ENCODE peak calls at places on chromosomes 4 and X, in ten cellular contexts. B is hepatocyte, E is mammary epithelial cell, V is tibial artery, Z is pancreas, I is IMR-90, H is SK-N-SH, F is neural progenitor cell, D is upper lobe of right lung, M is cardiac muscle cell. O is an unnamed sample. For H3K4me1, the result is how much of the 10 kb centered on the place peaks cover.

GRCh38 chr4:76830612-76831474 is 67.1 kb downstream of the SOWAHB start:
- DNase-seq in M (peak), I (peak), F (peak), E (no peak), Z (peak), V (peak), D (no peak), B (peak), H (no peak), O (peak)

GRCh38 chr4:108264693-108265092 is 96.0 kb upstream of the LEF1 start:
- DNase-seq in I (no peak), Z (no peak), F (no peak), M (no peak), B (no peak), H (no peak), D (no peak), V (no peak), E (no peak), O (no peak)

GRCh38 chr4:186724861-186725419 is 1.3 kb upstream of the FAT1 start:
- DNase-seq in V (no peak), F (peak), B (peak), D (no peak), Z (no peak), I (peak), H (no peak), M (peak), E (peak), O (no peak)

GRCh38 chr4:17647176-17647806 is 32.9 kb downstream of the MED28 start:
- DNase-seq in Z (no peak), E (no peak), F (no peak), D (no peak), V (no peak), I (no peak), M (no peak), B (no peak), H (no peak), O (peak)

GRCh38 chr4:123037809-123038208 is 115.4 kb upstream of the NUDT6 start:
- DNase-seq in V (no peak), F (no peak), B (no peak), I (peak), H (no peak), E (no peak), D (no peak), M (peak), Z (no peak), O (no peak)

GRCh38 chrX:38666909-38667308 is 105.6 kb downstream of the TSPAN7 start:
- DNase-seq in M (no peak), E (no peak), F (no peak), B (no peak), I (no peak), D (no peak), H (no peak), Z (no peak), V (no peak), O (no peak)

GRCh38 chr4:25031077-25031606 is 396 bp upstream of the LGI2 start:
- DNase-seq in D (no peak), H (peak), M (peak), E (no peak), Z (peak), I (no peak), F (peak), V (peak), B (peak), O (no peak)

GRCh38 chr4:126539771-126540170 is 1093.0 kb upstream of the INTU start:
- DNase-seq in D (no peak), M (no peak), I (no peak), F (no peak), B (no peak), Z (no peak), V (no peak), H (no peak), E (no peak), O (no peak)

GRCh38 chrX:56788229-56788628 is 59.2 kb downstream of the NBDY start:
- DNase-seq in V (no peak), H (no peak), D (peak), Z (peak), B (no peak), F (no peak), M (no peak), E (no peak), I (peak), O (no peak)
- TF ChIP-seq CTCF in V (no peak), H (peak), D (no peak), Z (no peak), B (no peak), F (peak), M (no peak), E (no peak), I (peak), O (no peak)

GRCh38 chr4:168600796-168601583 is 104.1 kb downstream of the PALLD start:
- DNase-seq in M (no peak), D (no peak), F (no peak), V (no peak), H (no peak), E (peak), B (no peak), I (no peak), Z (no peak), O (no peak)
- H3K4me1 ChIP-seq in M (under half), D (under half), F (under half), V (under half), H (under half), E (under half), B (under half), I (under half), Z (under half), O (under half)

GRCh38 chr4:46937493-46937892 is 28.4 kb upstream of the COX7B2 start:
- DNase-seq in B (no peak), Z (no peak), D (no peak), V (no peak), M (peak), E (no peak), F (no peak), I (no peak), H (no peak), O (no peak)
- TF ChIP-seq CTCF in B (peak), Z (no peak), D (no peak), V (peak), M (peak), E (peak), F (peak), I (peak), H (peak), O (no peak)

DNA sequence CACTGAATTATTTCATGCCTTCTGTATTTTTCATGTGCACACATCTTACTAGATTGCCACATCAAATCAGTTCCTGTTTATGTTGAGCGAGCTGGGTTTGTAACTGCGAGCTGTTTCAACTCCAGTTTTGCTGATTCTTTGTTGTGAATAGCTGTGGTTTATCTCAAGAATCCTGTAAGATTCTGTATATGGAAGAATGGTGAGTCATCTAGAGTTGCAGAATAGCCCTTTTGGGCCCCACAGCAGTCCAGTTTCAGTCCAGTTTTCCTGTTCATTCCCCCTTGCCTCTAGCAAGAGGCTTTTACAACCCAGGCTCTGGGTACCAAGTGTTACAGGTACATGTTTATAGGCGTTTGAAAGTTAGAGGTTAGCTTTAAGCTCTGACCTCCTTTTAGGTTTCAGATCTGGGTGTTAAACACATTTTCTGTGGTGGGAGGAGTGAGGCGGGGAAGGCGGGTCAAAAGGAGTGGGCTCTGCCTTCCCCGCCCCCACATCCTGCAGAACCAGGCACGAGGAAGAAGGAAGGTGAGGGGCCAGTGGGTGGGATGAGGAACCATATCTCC is 32.7 kb downstream of the TBC1D14 start:
- DNase-seq in D (no peak), F (no peak), E (peak), I (peak), B (peak), H (no peak), Z (no peak), V (no peak), M (peak), O (no peak)
- H3K4me1 ChIP-seq in D (half or more), F (half or more), E (under half), I (under half), B (under half), H (under half), Z (under half), V (under half), M (under half), O (half or more)

GRCh38 chrX:155094468-155095061 is 23.3 kb downstream of the BRCC3 start:
- DNase-seq in V (no peak), H (peak), D (no peak), F (peak), E (peak), B (peak), I (peak), M (peak), Z (no peak), O (no peak)
- TF ChIP-seq CTCF in V (peak), H (peak), D (peak), F (peak), E (peak), B (peak), I (peak), M (peak), Z (no peak), O (no peak)

DNA sequence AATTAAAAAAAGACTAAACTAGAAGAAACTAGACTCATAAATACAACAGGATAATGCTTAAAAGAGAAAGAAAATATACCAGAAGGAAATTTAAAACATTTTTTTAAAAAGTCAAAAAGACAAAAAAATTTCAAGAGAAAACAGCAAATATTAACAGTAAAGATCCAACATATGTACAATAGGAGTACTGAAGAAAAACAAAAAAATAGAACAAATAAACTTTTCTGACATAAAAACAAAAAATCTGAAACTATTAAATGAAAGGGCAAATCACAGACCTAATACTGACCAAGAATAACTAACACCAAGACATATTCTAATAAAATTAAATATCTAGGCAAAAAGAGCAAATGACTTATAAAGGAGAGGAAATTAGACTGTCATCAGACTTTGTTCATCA is 11.5 kb downstream of the DNAJB14 start:
- DNase-seq in H (no peak), Z (no peak), I (peak), E (no peak), V (no peak), B (no peak), D (no peak), F (no peak), M (no peak), O (no peak)
- H3K4me1 ChIP-seq in H (under half), Z (under half), I (under half), E (under half), V (under half), B (under half), D (under half), F (under half), M (under half), O (under half)

DNA sequence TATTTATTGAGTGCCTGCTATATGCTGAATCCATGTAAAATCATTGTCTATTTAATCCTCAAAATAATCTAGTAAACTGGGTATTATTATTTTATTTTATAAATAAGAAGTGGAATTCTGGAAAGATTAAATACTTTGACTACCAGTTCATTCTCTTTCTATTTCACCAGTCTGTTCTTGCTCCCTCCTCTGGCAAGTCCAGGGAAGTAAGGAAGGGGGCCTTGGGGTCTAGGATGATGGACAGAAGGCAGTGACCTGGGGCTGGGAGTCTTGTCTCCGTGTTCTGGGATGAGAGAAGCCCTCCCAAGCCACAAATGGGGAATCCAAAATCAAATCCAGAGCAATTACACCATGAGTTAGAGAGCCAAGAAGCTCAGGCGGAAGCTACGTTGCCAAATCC is 28.4 kb upstream of the PARM1 start:
- DNase-seq in F (no peak), E (no peak), D (no peak), M (no peak), I (no peak), Z (no peak), B (no peak), H (no peak), V (no peak), O (no peak)
- TF ChIP-seq CTCF in F (peak), E (no peak), D (no peak), M (no peak), I (no peak), Z (no peak), B (no peak), H (no peak), V (no peak), O (no peak)

GRCh38 chr4:138595171-138595570 is 353.0 kb upstream of the SLC7A11 start:
- DNase-seq in V (no peak), I (no peak), D (no peak), Z (no peak), E (no peak), M (no peak), F (no peak), B (no peak), H (no peak), O (no peak)

GRCh38 chr4:138599965-138600364 is 357.8 kb upstream of the SLC7A11 start:
- DNase-seq in M (no peak), H (no peak), B (no peak), D (no peak), E (no peak), F (no peak), V (no peak), Z (no peak), I (no peak), O (no peak)

GRCh38 chr4:138592801-138593200 is 350.7 kb upstream of the SLC7A11 start:
- DNase-seq in H (no peak), Z (no peak), E (no peak), B (no peak), D (no peak), I (no peak), V (no peak), M (no peak), F (peak), O (no peak)

DNA sequence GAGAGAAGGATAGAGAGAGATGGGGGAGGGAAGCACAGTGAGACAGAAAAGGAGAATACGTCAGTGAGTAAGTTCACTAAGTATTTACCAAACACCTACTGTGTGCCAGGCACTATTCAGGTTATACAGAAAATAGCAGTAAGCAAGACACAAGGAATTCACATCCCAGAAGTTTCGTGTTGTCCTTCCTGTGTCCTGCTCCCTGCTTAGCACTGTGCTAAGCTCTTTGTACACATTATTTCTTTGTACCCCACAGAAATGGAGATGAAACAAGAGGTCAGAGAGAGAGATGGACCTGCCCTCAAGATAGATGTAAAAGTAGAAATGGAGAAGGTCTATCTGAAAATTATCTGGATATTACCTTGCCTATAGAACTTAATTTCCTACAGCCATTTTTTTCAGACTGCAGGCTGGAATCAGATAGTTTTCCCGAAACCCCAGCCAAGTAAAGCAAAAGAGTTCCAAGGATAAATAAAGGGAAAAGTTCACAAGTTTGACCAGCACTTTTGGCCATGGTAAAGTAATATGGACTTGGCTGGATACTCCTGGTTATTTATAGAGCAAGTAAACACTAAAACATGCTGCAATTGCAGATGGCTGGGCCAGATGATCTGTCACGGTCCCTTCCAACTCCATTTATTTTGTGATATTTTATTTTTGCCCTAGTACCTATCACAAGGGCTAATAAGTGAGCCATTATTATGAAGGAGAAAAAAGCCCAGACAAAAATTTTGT is 353.7 kb upstream of the SLC7A11 start:
- DNase-seq in I (peak), H (no peak), M (peak), F (no peak), V (peak), B (no peak), Z (no peak), E (no peak), D (no peak), O (no peak)
- H3K4me1 ChIP-seq in I (under half), H (under half), M (under half), F (under half), V (under half), B (under half), Z (under half), E (under half), D (under half), O (under half)

O was measured in upper lobe of left lung.